ENCODE peak calls at places on chromosomes 4 and X, in five cellular contexts. One of them, this sample, is unnamed.

GRCh38 chr4:52964561-52964960 is 102.4 kb downstream of the RASL11B start:
- DNase-seq in fibroblast of mammary gland: no peak
- DNase-seq in upper lobe of left lung: no peak
- DNase-seq in psoas muscle: no peak
- DNase-seq in cardiac fibroblast: no peak
- DNase-seq in this sample: no peak

GRCh38 chrX:1609311-1609710 is 5.5 kb upstream of the ASMT start:
- DNase-seq in fibroblast of mammary gland: no peak
- DNase-seq in upper lobe of left lung: no peak
- DNase-seq in psoas muscle: no peak
- DNase-seq in cardiac fibroblast: no peak
- DNase-seq in this sample: no peak

GRCh38 chr4:175339100-175339707 is 421.0 kb downstream of the ADAM29 start:
- DNase-seq in fibroblast of mammary gland: peak
- DNase-seq in upper lobe of left lung: no peak
- DNase-seq in psoas muscle: no peak
- DNase-seq in cardiac fibroblast: peak
- DNase-seq in this sample: peak

GRCh38 chrX:107831071-107831470 is 5.4 kb downstream of the MID2 start:
- DNase-seq in fibroblast of mammary gland: no peak
- DNase-seq in upper lobe of left lung: no peak
- DNase-seq in psoas muscle: no peak
- DNase-seq in cardiac fibroblast: no peak
- DNase-seq in this sample: no peak

GRCh38 chrX:104172788-104173187 is 6.5 kb downstream of the FAM199X start:
- DNase-seq in fibroblast of mammary gland: no peak
- DNase-seq in upper lobe of left lung: no peak
- DNase-seq in psoas muscle: no peak
- DNase-seq in cardiac fibroblast: no peak
- DNase-seq in this sample: no peak

GRCh38 chr4:76990288-76991080 is 40.9 kb downstream of the SEPTIN11 start:
- DNase-seq in fibroblast of mammary gland: peak
- DNase-seq in upper lobe of left lung: no peak
- DNase-seq in psoas muscle: no peak
- DNase-seq in cardiac fibroblast: peak
- DNase-seq in this sample: peak

GRCh38 chr4:155582971-155583437 is 83.6 kb upstream of the GUCY1A1 start:
- DNase-seq in fibroblast of mammary gland: peak
- DNase-seq in upper lobe of left lung: no peak
- DNase-seq in psoas muscle: no peak
- DNase-seq in cardiac fibroblast: peak
- DNase-seq in this sample: peak

GRCh38 chr4:150006197-150006596 is 72.0 kb upstream of the DCLK2 start:
- DNase-seq in fibroblast of mammary gland: peak
- DNase-seq in upper lobe of left lung: no peak
- DNase-seq in psoas muscle: no peak
- DNase-seq in cardiac fibroblast: no peak
- DNase-seq in this sample: no peak

GRCh38 chr4:153713840-153714239 is 29.8 kb downstream of the TLR2 start:
- DNase-seq in fibroblast of mammary gland: peak
- DNase-seq in upper lobe of left lung: no peak
- DNase-seq in psoas muscle: no peak
- DNase-seq in cardiac fibroblast: peak
- DNase-seq in this sample: no peak

GRCh38 chr4:73034896-73035295 is 34.6 kb downstream of the COX18 start:
- DNase-seq in fibroblast of mammary gland: no peak
- DNase-seq in upper lobe of left lung: no peak
- DNase-seq in psoas muscle: no peak
- DNase-seq in cardiac fibroblast: peak
- DNase-seq in this sample: peak

GRCh38 chrX:44872319-44872816 is 620 bp upstream of the KDM6A start:
- DNase-seq in fibroblast of mammary gland: peak
- DNase-seq in upper lobe of left lung: peak
- DNase-seq in psoas muscle: no peak
- DNase-seq in cardiac fibroblast: peak
- DNase-seq in this sample: peak

GRCh38 chr4:139367421-139368090 is 65.3 kb upstream of the NDUFC1 start:
- DNase-seq in fibroblast of mammary gland: peak
- DNase-seq in upper lobe of left lung: no peak
- DNase-seq in psoas muscle: no peak
- DNase-seq in cardiac fibroblast: peak
- DNase-seq in this sample: peak

GRCh38 chrX:111505783-111506182 is 5.7 kb upstream of the SERTM2 start:
- DNase-seq in fibroblast of mammary gland: no peak
- DNase-seq in upper lobe of left lung: no peak
- DNase-seq in psoas muscle: no peak
- DNase-seq in cardiac fibroblast: no peak
- DNase-seq in this sample: no peak

GRCh38 chr4:78864405-78865024 is 74.7 kb downstream of the PAQR3 start:
- DNase-seq in fibroblast of mammary gland: peak
- DNase-seq in upper lobe of left lung: no peak
- DNase-seq in psoas muscle: no peak
- DNase-seq in cardiac fibroblast: peak
- DNase-seq in this sample: peak

GRCh38 chr4:103018391-103019318 is 850 bp downstream of the SLC9B1 start:
- DNase-seq in fibroblast of mammary gland: no peak
- DNase-seq in upper lobe of left lung: no peak
- DNase-seq in psoas muscle: peak
- DNase-seq in cardiac fibroblast: no peak
- DNase-seq in this sample: no peak

GRCh38 chrX:14922437-14922836 is 49.2 kb downstream of the MOSPD2 start:
- DNase-seq in fibroblast of mammary gland: peak
- DNase-seq in upper lobe of left lung: no peak
- DNase-seq in psoas muscle: no peak
- DNase-seq in cardiac fibroblast: peak
- DNase-seq in this sample: peak

GRCh38 chrX:76279007-76279406 is 106.1 kb downstream of the PBDC1 start:
- DNase-seq in fibroblast of mammary gland: peak
- DNase-seq in upper lobe of left lung: no peak
- DNase-seq in psoas muscle: no peak
- DNase-seq in cardiac fibroblast: peak
- DNase-seq in this sample: peak

GRCh38 chr4:144363890-144364289 is 223.4 kb upstream of the GYPA start:
- DNase-seq in fibroblast of mammary gland: no peak
- DNase-seq in upper lobe of left lung: no peak
- DNase-seq in psoas muscle: no peak
- DNase-seq in cardiac fibroblast: no peak
- DNase-seq in this sample: no peak

GRCh38 chr4:17723648-17724047 is 57.8 kb downstream of the FAM184B start:
- DNase-seq in fibroblast of mammary gland: no peak
- DNase-seq in upper lobe of left lung: no peak
- DNase-seq in psoas muscle: no peak
- DNase-seq in cardiac fibroblast: no peak
- DNase-seq in this sample: no peak

GRCh38 chrX:74835566-74835965 is 89.7 kb downstream of the NEXMIF start:
- DNase-seq in fibroblast of mammary gland: no peak
- DNase-seq in upper lobe of left lung: no peak
- DNase-seq in psoas muscle: no peak
- DNase-seq in cardiac fibroblast: no peak
- DNase-seq in this sample: no peak

GRCh38 chr4:93384897-93385296 is 443.7 kb upstream of the ATOH1 start:
- DNase-seq in fibroblast of mammary gland: no peak
- DNase-seq in upper lobe of left lung: no peak
- DNase-seq in psoas muscle: no peak
- DNase-seq in cardiac fibroblast: peak
- DNase-seq in this sample: peak

GRCh38 chr4:39032218-39033085 is at the start of gene TMEM156:
- DNase-seq in fibroblast of mammary gland: peak
- DNase-seq in upper lobe of left lung: no peak
- DNase-seq in psoas muscle: no peak
- DNase-seq in cardiac fibroblast: peak
- DNase-seq in this sample: peak
- H3K4me3 ChIP-seq in fibroblast of mammary gland: no peak
- H3K4me3 ChIP-seq in upper lobe of left lung: peak
- H3K4me3 ChIP-seq in psoas muscle: no peak
- H3K4me3 ChIP-seq in cardiac fibroblast: no peak
- H3K4me3 ChIP-seq in this sample: no peak

GRCh38 chrX:110417128-110417527 is 58.5 kb downstream of the RTL9 start:
- DNase-seq in fibroblast of mammary gland: no peak
- DNase-seq in upper lobe of left lung: no peak
- DNase-seq in psoas muscle: no peak
- DNase-seq in cardiac fibroblast: no peak
- DNase-seq in this sample: no peak

GRCh38 chrX:110418857-110419249 is 60.2 kb downstream of the RTL9 start:
- DNase-seq in fibroblast of mammary gland: peak
- DNase-seq in upper lobe of left lung: peak
- DNase-seq in psoas muscle: no peak
- DNase-seq in cardiac fibroblast: peak
- DNase-seq in this sample: peak

GRCh38 chrX:110415440-110416167 is 57.0 kb downstream of the RTL9 start:
- DNase-seq in fibroblast of mammary gland: peak
- DNase-seq in upper lobe of left lung: no peak
- DNase-seq in psoas muscle: no peak
- DNase-seq in cardiac fibroblast: peak
- DNase-seq in this sample: no peak

GRCh38 chrX:110420771-110421498 is 62.3 kb downstream of the RTL9 start:
- DNase-seq in fibroblast of mammary gland: peak
- DNase-seq in upper lobe of left lung: no peak
- DNase-seq in psoas muscle: no peak
- DNase-seq in cardiac fibroblast: no peak
- DNase-seq in this sample: no peak

GRCh38 chrX:110418220-110418856 is 59.7 kb downstream of the RTL9 start:
- DNase-seq in fibroblast of mammary gland: peak
- DNase-seq in upper lobe of left lung: peak
- DNase-seq in psoas muscle: no peak
- DNase-seq in cardiac fibroblast: peak
- DNase-seq in this sample: peak
- TF ChIP-seq CTCF in fibroblast of mammary gland: peak
- TF ChIP-seq CTCF in upper lobe of left lung: no peak
- TF ChIP-seq CTCF in psoas muscle: peak
- TF ChIP-seq CTCF in cardiac fibroblast: peak
- TF ChIP-seq CTCF in this sample: peak

GRCh38 chr4:186554485-186554884 is 882 bp downstream of the MTNR1A start:
- DNase-seq in fibroblast of mammary gland: peak
- DNase-seq in upper lobe of left lung: no peak
- DNase-seq in psoas muscle: no peak
- DNase-seq in cardiac fibroblast: peak
- DNase-seq in this sample: peak
- H3K4me3 ChIP-seq in fibroblast of mammary gland: no peak
- H3K4me3 ChIP-seq in upper lobe of left lung: peak
- H3K4me3 ChIP-seq in psoas muscle: no peak
- H3K4me3 ChIP-seq in cardiac fibroblast: no peak
- H3K4me3 ChIP-seq in this sample: peak

GRCh38 chr4:23660865-23661264 is 229.0 kb downstream of the PPARGC1A start:
- DNase-seq in fibroblast of mammary gland: no peak
- DNase-seq in upper lobe of left lung: no peak
- DNase-seq in psoas muscle: no peak
- DNase-seq in cardiac fibroblast: no peak
- DNase-seq in this sample: no peak
- TF ChIP-seq CTCF in fibroblast of mammary gland: no peak
- TF ChIP-seq CTCF in upper lobe of left lung: no peak
- TF ChIP-seq CTCF in psoas muscle: no peak
- TF ChIP-seq CTCF in cardiac fibroblast: no peak
- TF ChIP-seq CTCF in this sample: no peak

DNA sequence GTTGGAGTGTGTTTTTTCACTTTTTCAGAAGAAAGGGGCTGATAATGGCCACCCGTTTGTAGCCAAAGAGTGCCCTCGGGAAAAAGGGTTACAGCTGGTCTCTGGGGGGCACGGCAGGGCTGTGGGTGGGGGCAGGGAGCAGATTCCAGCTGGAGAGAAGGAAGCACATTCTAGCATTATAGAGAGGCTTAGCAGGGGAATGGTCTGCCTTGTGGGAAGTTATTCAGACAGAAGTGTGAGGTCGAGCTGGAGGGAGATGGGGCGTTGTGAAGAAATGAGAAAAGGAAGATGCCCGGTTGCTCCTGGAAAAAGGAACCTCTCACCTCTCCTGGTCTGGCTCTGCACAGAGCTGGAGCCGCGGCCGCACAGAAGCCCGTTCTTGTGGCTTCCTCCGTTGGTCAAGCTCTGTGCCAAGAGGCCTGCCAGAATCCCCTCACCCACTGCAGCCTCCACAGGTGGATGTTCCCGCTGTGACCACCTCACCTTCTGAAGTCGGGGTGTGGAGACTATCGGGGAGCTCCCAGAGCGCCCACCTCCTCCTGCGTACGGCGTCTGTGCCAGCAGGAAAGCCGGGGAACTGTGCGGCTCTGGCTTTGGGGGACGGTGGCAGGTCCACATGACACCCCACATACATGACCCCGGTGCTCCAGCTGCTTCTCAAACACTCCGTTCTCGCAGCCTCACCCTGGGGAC is 52.4 kb upstream of the HGFAC start:
- DNase-seq in fibroblast of mammary gland: no peak
- DNase-seq in upper lobe of left lung: no peak
- DNase-seq in psoas muscle: no peak
- DNase-seq in cardiac fibroblast: no peak
- DNase-seq in this sample: no peak
- H3K4me3 ChIP-seq in fibroblast of mammary gland: peak
- H3K4me3 ChIP-seq in upper lobe of left lung: peak
- H3K4me3 ChIP-seq in psoas muscle: peak
- H3K4me3 ChIP-seq in cardiac fibroblast: no peak
- H3K4me3 ChIP-seq in this sample: peak

GRCh38 chrX:137565318-137565904 is 516 bp upstream of the ZIC3 start:
- DNase-seq in fibroblast of mammary gland: no peak
- DNase-seq in upper lobe of left lung: no peak
- DNase-seq in psoas muscle: no peak
- DNase-seq in cardiac fibroblast: no peak
- DNase-seq in this sample: no peak
- TF ChIP-seq CTCF in fibroblast of mammary gland: no peak
- TF ChIP-seq CTCF in upper lobe of left lung: no peak
- TF ChIP-seq CTCF in psoas muscle: no peak
- TF ChIP-seq CTCF in cardiac fibroblast: no peak
- TF ChIP-seq CTCF in this sample: no peak

DNA sequence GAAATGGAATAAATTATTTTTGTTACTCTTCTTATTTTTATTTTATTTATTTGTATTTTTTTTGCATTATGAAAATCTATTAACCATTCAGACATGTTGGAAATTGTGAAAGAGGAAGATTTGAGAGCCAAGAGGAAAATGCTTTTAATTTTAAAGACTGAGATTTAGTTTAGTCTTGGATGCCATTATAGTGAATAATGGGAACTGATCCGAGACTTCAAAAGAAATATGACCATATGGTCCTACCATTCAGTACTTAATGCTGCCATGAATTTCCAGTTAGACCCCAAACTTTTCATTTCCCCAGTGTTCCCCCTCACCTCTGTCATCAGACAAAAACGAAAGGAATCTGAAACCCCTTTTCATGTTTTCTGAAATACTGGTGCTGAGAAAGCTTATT is 95.5 kb downstream of the TENM3 start:
- DNase-seq in fibroblast of mammary gland: peak
- DNase-seq in upper lobe of left lung: no peak
- DNase-seq in psoas muscle: no peak
- DNase-seq in cardiac fibroblast: no peak
- DNase-seq in this sample: no peak
- H3K4me3 ChIP-seq in fibroblast of mammary gland: no peak
- H3K4me3 ChIP-seq in upper lobe of left lung: no peak
- H3K4me3 ChIP-seq in psoas muscle: no peak
- H3K4me3 ChIP-seq in cardiac fibroblast: no peak
- H3K4me3 ChIP-seq in this sample: no peak

DNA sequence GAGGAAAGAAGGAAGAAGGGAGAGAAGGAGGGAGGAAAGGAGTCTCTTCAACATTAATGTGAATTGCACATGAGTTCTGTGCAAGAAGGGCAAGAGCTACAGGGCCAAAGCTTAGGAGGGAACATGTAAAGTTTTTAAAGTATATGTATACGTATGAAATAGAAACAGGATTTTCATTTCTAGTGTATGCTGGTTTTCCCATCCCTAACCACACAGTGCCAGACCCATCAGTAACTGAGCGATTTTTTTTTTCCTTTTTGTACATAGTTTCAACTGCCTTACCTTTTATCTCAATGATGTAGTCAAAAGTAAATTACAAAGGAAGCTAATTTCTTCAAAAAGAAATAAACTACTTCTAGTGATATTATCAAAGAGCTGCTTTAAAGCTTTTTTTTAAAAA is 157.6 kb downstream of the SH3KBP1 start:
- DNase-seq in fibroblast of mammary gland: no peak
- DNase-seq in upper lobe of left lung: no peak
- DNase-seq in psoas muscle: no peak
- DNase-seq in cardiac fibroblast: no peak
- DNase-seq in this sample: no peak
- TF ChIP-seq CTCF in fibroblast of mammary gland: no peak
- TF ChIP-seq CTCF in upper lobe of left lung: no peak
- TF ChIP-seq CTCF in psoas muscle: no peak
- TF ChIP-seq CTCF in cardiac fibroblast: no peak
- TF ChIP-seq CTCF in this sample: no peak